ENCODE peak calls at places on chromosomes 4 and X, in eight cellular contexts. Q is esophagus squamous epithelium, X is heart left ventricle, U is thyroid gland, R is IMR-90, W is ovary, D is right lobe of liver, P is PC-3. E is an unnamed sample.

GRCh38 chr4:93201471-93201870 is 627.1 kb upstream of the ATOH1 start:
- DNase-seq in X (no peak), R (no peak), W (no peak), Q (no peak), P (no peak), D (no peak), U (no peak), E (no peak)

GRCh38 chr4:104490770-104491395 is 3.8 kb downstream of the CXXC4 start:
- DNase-seq in Q (no peak), R (peak; percentile 17), W (peak; percentile 86), U (peak; percentile 93), D (peak; percentile 80), X (peak; percentile 83), P (peak; percentile 38), E (peak; percentile 27)

GRCh38 chr4:128025319-128025718 is 35.8 kb upstream of the LARP1B start:
- DNase-seq in X (no peak), R (no peak), P (no peak), D (no peak), U (no peak), Q (no peak), W (no peak), E (no peak)

GRCh38 chrX:129768186-129768585 is 11.6 kb upstream of the SASH3 start:
- DNase-seq in D (no peak), U (no peak), Q (no peak), P (no peak), W (no peak), X (no peak), R (no peak), E (no peak)

GRCh38 chr4:145909331-145909730 is 29.3 kb downstream of the ZNF827 start:
- DNase-seq in D (peak; percentile 52), X (peak; percentile 70), U (peak; percentile 81), W (peak; percentile 85), P (peak; percentile 76), Q (no peak), R (no peak), E (no peak)

GRCh38 chr4:124939908-124940307 is 227.4 kb upstream of the ANKRD50 start:
- DNase-seq in Q (no peak), P (peak; percentile 62), U (no peak), W (no peak), X (no peak), R (no peak), D (no peak), E (no peak)

GRCh38 chr4:160233141-160233540 is 1130.3 kb downstream of the RAPGEF2 start:
- DNase-seq in Q (no peak), U (no peak), R (no peak), P (no peak), W (no peak), D (no peak), X (no peak), E (no peak)

GRCh38 chr4:110637408-110638131 is 14.7 kb upstream of the PITX2 start:
- DNase-seq in W (no peak), R (no peak), P (no peak), U (no peak), Q (no peak), X (no peak), D (no peak), E (peak; percentile 15)

GRCh38 chr4:2848449-2848848 is 4.8 kb downstream of the ADD1 start:
- DNase-seq in D (no peak), X (no peak), P (peak; percentile 12), Q (no peak), U (no peak), W (no peak), R (peak; percentile 28), E (no peak)

GRCh38 chr4:100981447-100982204 is 365.7 kb downstream of the PPP3CA start:
- DNase-seq in U (no peak), R (peak; percentile 20), D (no peak), X (no peak), Q (no peak), P (no peak), W (no peak), E (peak; percentile 83)

GRCh38 chrX:8913665-8914409 is 112.7 kb upstream of the FAM9A start:
- DNase-seq in W (peak; percentile 36), R (peak; percentile 47), Q (no peak), P (no peak), U (no peak), D (peak; percentile 58), X (no peak), E (peak; percentile 83)

GRCh38 chr4:173399016-173399415 is at the start of gene SCRG1:
- DNase-seq in D (no peak), X (no peak), U (no peak), P (no peak), Q (no peak), W (no peak), R (peak; percentile 4), E (no peak)

GRCh38 chr4:45280121-45280520 is 553.8 kb upstream of the GNPDA2 start:
- DNase-seq in Q (no peak), P (no peak), X (no peak), U (no peak), W (no peak), D (no peak), R (no peak), E (no peak)

GRCh38 chr4:92387459-92388069 is 83.8 kb downstream of the GRID2 start:
- DNase-seq in W (no peak), D (no peak), Q (no peak), U (peak; percentile 1), P (peak; percentile 69), X (no peak), R (peak; percentile 53), E (peak; percentile 11)

GRCh38 chr4:10667651-10668341 is 16.8 kb downstream of the CLNK start:
- DNase-seq in Q (no peak), R (no peak), U (peak; percentile 51), D (no peak), P (no peak), X (no peak), W (no peak), E (no peak)

GRCh38 chrX:124476562-124476961 is 130.2 kb downstream of the SH2D1A start:
- DNase-seq in Q (no peak), W (no peak), X (no peak), P (no peak), U (no peak), D (no peak), R (no peak), E (no peak)

GRCh38 chr4:166252487-166253402 is 379.7 kb downstream of the TLL1 start:
- DNase-seq in P (peak; percentile 51), W (no peak), U (peak; percentile 6), X (no peak), D (no peak), R (no peak), Q (no peak), E (peak; percentile 1)

GRCh38 chr4:119031218-119031617 is 104.4 kb upstream of the MYOZ2 start:
- DNase-seq in U (no peak), P (no peak), X (no peak), Q (no peak), D (no peak), W (no peak), R (no peak), E (no peak)
- H3K4me3 ChIP-seq in U (no peak overlapping the region), P (no peak overlapping the region), X (no peak overlapping the region), Q (peak overlapping the region; percentile 39), D (no peak overlapping the region), W (peak overlapping the region; percentile 15), R (no peak overlapping the region), E (no peak overlapping the region)

DNA sequence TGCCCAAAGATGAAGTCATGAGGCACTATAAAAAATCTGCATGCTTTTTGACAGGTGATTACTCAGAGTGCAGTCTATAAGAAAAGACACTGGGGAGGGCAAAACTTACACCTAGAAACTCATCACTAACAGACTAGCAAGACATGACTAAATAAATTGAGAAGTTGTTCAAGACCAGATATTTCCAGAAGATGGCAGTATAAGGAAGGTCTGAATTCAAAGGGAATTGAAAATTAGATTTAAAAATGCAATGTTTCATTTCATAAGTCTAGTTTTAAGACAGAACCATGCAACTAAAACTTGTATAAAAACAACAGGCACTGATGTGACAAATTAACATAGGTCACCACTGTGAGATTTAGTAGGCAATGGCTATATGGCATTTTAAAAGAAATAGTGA is 232.5 kb upstream of the POF1B start:
- DNase-seq in P (peak; percentile 42), X (no peak), W (no peak), Q (no peak), R (peak; percentile 22), U (no peak), D (no peak), E (peak; percentile 4)
- TF ChIP-seq CTCF in P (peak; percentile 59), X (peak; percentile 3), W (no peak), Q (no peak), R (peak; percentile 53), U (no peak), D (peak; percentile 35), E (peak; percentile 41)

DNA sequence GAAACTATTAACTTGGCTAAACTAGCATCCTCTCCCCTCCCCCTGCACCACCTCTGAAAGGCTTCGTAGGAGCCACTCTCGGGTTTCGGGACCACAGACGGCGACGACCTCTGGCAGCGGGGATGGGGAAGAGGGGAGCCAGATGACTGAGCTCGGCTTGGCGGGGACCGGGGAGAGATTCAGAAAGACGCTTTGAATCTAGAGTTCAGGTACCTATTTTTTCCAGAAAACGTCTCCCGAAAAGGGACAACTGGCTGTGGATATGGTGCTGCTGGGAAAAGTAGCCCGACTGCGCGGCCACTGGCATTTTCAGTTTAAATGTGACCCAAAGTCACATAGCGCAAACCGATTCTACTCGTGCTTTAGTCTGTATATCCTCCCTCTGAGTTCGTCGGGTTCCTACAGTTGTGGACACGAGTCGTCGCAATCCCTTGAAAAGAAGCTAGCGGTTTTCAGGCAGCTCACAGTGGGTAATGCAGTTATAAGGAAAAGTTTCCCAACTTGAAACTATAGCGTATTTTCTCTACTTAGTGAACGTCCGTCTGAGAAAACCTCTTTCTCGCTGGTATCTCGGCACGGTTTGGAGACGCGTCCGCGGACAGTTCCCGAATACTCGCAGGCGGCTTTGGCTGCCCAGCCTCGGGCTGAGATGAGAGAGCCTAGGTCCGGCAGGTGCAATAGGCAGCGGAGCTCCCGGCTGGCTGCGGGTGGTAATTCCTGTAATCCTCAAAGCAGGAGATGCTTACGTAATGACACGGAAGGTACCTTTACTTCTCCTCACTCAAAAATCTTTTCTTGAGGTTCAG is 1.3 kb downstream of the PARM1 start:
- DNase-seq in D (no peak), Q (no peak), R (peak; percentile 14), X (peak; percentile 59), U (peak; percentile 78), P (peak; percentile 53), W (peak; percentile 41), E (peak; percentile 5)
- H3K4me3 ChIP-seq in D (peak overlapping the region; percentile 37), Q (peak overlapping the region; percentile 63), R (peak overlapping the region; percentile 40), X (peak overlapping the region; percentile 77), U (peak overlapping the region; percentile 96), P (peak overlapping the region; percentile 82), W (peak overlapping the region; percentile 78), E (peak overlapping the region; percentile 12)

GRCh38 chr4:48906283-48907173 is at the start of gene OCIAD2:
- DNase-seq in R (no peak), U (peak; percentile 90), W (peak; percentile 47), D (peak; percentile 83), P (peak; percentile 66), Q (peak; percentile 20), X (peak; percentile 76), E (peak; percentile 31)

GRCh38 chr4:48904101-48904500 is 2.5 kb downstream of the OCIAD2 start:
- DNase-seq in R (no peak), Q (no peak), D (no peak), U (no peak), W (no peak), X (no peak), P (no peak), E (no peak)

GRCh38 chr4:48907706-48908477 is 1.3 kb upstream of the OCIAD2 start:
- DNase-seq in D (no peak), R (no peak), U (peak; percentile 41), Q (no peak), X (no peak), W (no peak), P (peak; percentile 35), E (no peak)

GRCh38 chr4:48904541-48905142 is 1.9 kb downstream of the OCIAD2 start:
- DNase-seq in P (no peak), U (no peak), D (no peak), Q (no peak), W (no peak), R (peak; percentile 29), X (no peak), E (no peak)

GRCh38 chr4:48905363-48906015 is 1.1 kb downstream of the OCIAD2 start:
- DNase-seq in R (peak; percentile 61), Q (no peak), U (no peak), W (no peak), P (peak; percentile 59), D (peak; percentile 76), X (no peak), E (peak; percentile 31)
- TF ChIP-seq CTCF in R (no peak), Q (no peak), U (no peak), W (no peak), P (peak; percentile 37), D (no peak), X (no peak), E (peak; percentile 24)